ENCODE peak calls at places on chromosomes 12 and 14, in seven cellular contexts. V, K, N, W, L, R and J are unnamed samples.

GRCh38 chr14:72389200-72389599 is 457.0 kb downstream of the RGS6 start:
- DNase-seq in V (no peak), K (no peak), N (no peak), W (no peak), L (no peak), R (no peak), J (no peak)

GRCh38 chr14:23392613-23393012 is 15.5 kb downstream of the MYH6 start:
- DNase-seq in V (no peak), K (no peak), N (no peak), W (no peak), L (no peak), R (no peak), J (no peak)

GRCh38 chr12:630656-631632 is 32.3 kb downstream of the NINJ2 start:
- DNase-seq in V (no peak), K (no peak), N (no peak), W (no peak), L (no peak), R (peak), J (peak)

GRCh38 chr14:42563313-42563712 is 956.6 kb downstream of the LRFN5 start:
- DNase-seq in V (no peak), K (no peak), N (no peak), W (no peak), L (no peak), R (no peak), J (no peak)

GRCh38 chr12:116236148-116236731 is 41.3 kb downstream of the MED13L start:
- DNase-seq in V (peak), K (peak), N (peak), W (no peak), L (peak), R (peak), J (peak)

GRCh38 chr14:90168425-90169105 is 87.8 kb upstream of the PSMC1 start:
- DNase-seq in V (no peak), K (no peak), N (no peak), W (no peak), L (peak), R (no peak), J (no peak)

GRCh38 chr12:75917083-75917482 is 114.5 kb downstream of the PHLDA1 start:
- DNase-seq in V (no peak), K (no peak), N (no peak), W (no peak), L (no peak), R (no peak), J (no peak)

GRCh38 chr12:109389146-109389545 is 41.4 kb downstream of the MYO1H start:
- DNase-seq in V (no peak), K (no peak), N (peak), W (no peak), L (no peak), R (no peak), J (no peak)

GRCh38 chr14:85978851-85979250 is 448.9 kb downstream of the FLRT2 start:
- DNase-seq in V (no peak), K (no peak), N (no peak), W (no peak), L (no peak), R (no peak), J (no peak)

GRCh38 chr12:89709994-89710872 is 1.6 kb upstream of the ATP2B1 start:
- DNase-seq in V (peak), K (no peak), N (peak), W (no peak), L (peak), R (peak), J (no peak)

GRCh38 chr12:4355843-4356327 is 23.6 kb downstream of the FGF23 start:
- DNase-seq in V (peak), K (no peak), N (peak), W (no peak), L (peak), R (peak), J (peak)

GRCh38 chr12:57211791-57212700 is 4.5 kb upstream of the NXPH4 start:
- DNase-seq in V (no peak), K (no peak), N (no peak), W (no peak), L (no peak), R (no peak), J (no peak)

GRCh38 chr12:103698752-103699540 is 111.9 kb downstream of the STAB2 start:
- DNase-seq in V (no peak), K (no peak), N (no peak), W (no peak), L (no peak), R (no peak), J (peak)

GRCh38 chr14:100278702-100279101 is 27.5 kb downstream of the SLC25A29 start:
- DNase-seq in V (no peak), K (no peak), N (peak), W (no peak), L (peak), R (no peak), J (peak)

GRCh38 chr14:99774526-99775307 is 18.5 kb upstream of the EML1 start:
- DNase-seq in V (no peak), K (peak), N (no peak), W (no peak), L (peak), R (no peak), J (no peak)

GRCh38 chr14:104940526-104941150 is 16.0 kb downstream of the PLD4 start:
- DNase-seq in V (no peak), K (no peak), N (no peak), W (no peak), L (peak), R (no peak), J (no peak)

GRCh38 chr12:32604565-32604964 is 74.5 kb upstream of the DNM1L start:
- DNase-seq in V (no peak), K (no peak), N (no peak), W (no peak), L (no peak), R (no peak), J (no peak)

GRCh38 chr12:46523446-46523845 is 150.9 kb upstream of the SLC38A2 start:
- DNase-seq in V (no peak), K (no peak), N (no peak), W (no peak), L (peak), R (no peak), J (no peak)

GRCh38 chr14:64089920-64090319 is 204.3 kb downstream of the ESR2 start:
- DNase-seq in V (no peak), K (no peak), N (no peak), W (no peak), L (peak), R (no peak), J (no peak)

GRCh38 chr12:1922075-1922709 is 3.7 kb upstream of the CACNA2D4 start:
- DNase-seq in V (no peak), K (no peak), N (no peak), W (no peak), L (no peak), R (no peak), J (no peak)

GRCh38 chr12:44674866-44675265 is 201.2 kb downstream of the NELL2 start:
- DNase-seq in V (no peak), K (no peak), N (peak), W (no peak), L (no peak), R (no peak), J (no peak)

GRCh38 chr12:29365091-29365490 is 15.9 kb downstream of the ERGIC2 start:
- DNase-seq in V (no peak), K (no peak), N (no peak), W (no peak), L (no peak), R (no peak), J (no peak)

GRCh38 chr14:102980409-102980810 is 57.9 kb downstream of the AMN start:
- DNase-seq in V (no peak), K (no peak), N (no peak), W (no peak), L (no peak), R (no peak), J (no peak)

GRCh38 chr12:2691340-2692111 is 103.2 kb upstream of the FKBP4 start:
- DNase-seq in V (peak), K (no peak), N (peak), W (no peak), L (no peak), R (no peak), J (peak)

GRCh38 chr12:46430340-46430948 is 57.9 kb upstream of the SLC38A2 start:
- DNase-seq in V (no peak), K (no peak), N (peak), W (peak), L (peak), R (no peak), J (peak)

GRCh38 chr12:34604631-34605509 is 582.6 kb downstream of the ALG10 start:
- DNase-seq in V (no peak), K (no peak), N (no peak), W (no peak), L (no peak), R (no peak), J (no peak)

GRCh38 chr12:32918890-32919791 is 22.6 kb upstream of the PKP2 start:
- DNase-seq in V (no peak), K (no peak), N (peak), W (no peak), L (peak), R (no peak), J (peak)

GRCh38 chr14:30855345-30856037 is 18.9 kb upstream of the COCH start:
- DNase-seq in V (no peak), K (no peak), N (no peak), W (no peak), L (no peak), R (no peak), J (peak)

GRCh38 chr12:12723681-12724420 is 6.7 kb downstream of the CDKN1B start:
- DNase-seq in V (peak), K (peak), N (peak), W (no peak), L (peak), R (no peak), J (no peak)

GRCh38 chr12:11654338-11654737 is 4.9 kb downstream of the ETV6 start:
- DNase-seq in V (no peak), K (no peak), N (no peak), W (no peak), L (no peak), R (no peak), J (no peak)

GRCh38 chr12:116939734-116940133 is 29.0 kb downstream of the FBXW8 start:
- DNase-seq in V (no peak), K (no peak), N (no peak), W (no peak), L (no peak), R (no peak), J (no peak)